ENCODE peak calls at places on chromosomes 6 and 20, in four cellular contexts. One of them, this sample, is unnamed.

GRCh38 chr20:45305262-45305661 is 1.4 kb upstream of the RBPJL start:
- DNase-seq in GM12878: no peak
- DNase-seq in HepG2: no peak
- DNase-seq in K562: no peak
- DNase-seq in this sample: peak

GRCh38 chr6:133646021-133646682 is 242.8 kb upstream of the TCF21 start:
- DNase-seq in HepG2: no peak
- DNase-seq in K562: no peak
- DNase-seq in GM12878: no peak
- DNase-seq in this sample: no peak

GRCh38 chr6:146202570-146202969 is 173.7 kb downstream of the GRM1 start:
- DNase-seq in GM12878: no peak
- DNase-seq in HepG2: no peak
- DNase-seq in K562: no peak
- DNase-seq in this sample: no peak

GRCh38 chr6:84094050-84094435 is 60.5 kb downstream of the MRAP2 start:
- DNase-seq in K562: no peak
- DNase-seq in HepG2: no peak
- DNase-seq in GM12878: no peak
- DNase-seq in this sample: no peak

GRCh38 chr20:58408603-58409246 is 19.7 kb downstream of the VAPB start:
- DNase-seq in HepG2: peak
- DNase-seq in K562: no peak
- DNase-seq in GM12878: no peak
- DNase-seq in this sample: no peak

GRCh38 chr20:1083431-1084080 is 34.8 kb upstream of the PSMF1 start:
- DNase-seq in K562: no peak
- DNase-seq in HepG2: no peak
- DNase-seq in GM12878: peak
- DNase-seq in this sample: no peak

GRCh38 chr6:137903933-137904821 is 37.1 kb downstream of the TNFAIP3 start:
- DNase-seq in GM12878: no peak
- DNase-seq in HepG2: peak
- DNase-seq in K562: peak
- DNase-seq in this sample: no peak

GRCh38 chr6:92753956-92754355 is 665.4 kb downstream of the EPHA7 start:
- DNase-seq in HepG2: no peak
- DNase-seq in GM12878: no peak
- DNase-seq in K562: no peak
- DNase-seq in this sample: no peak

GRCh38 chr20:64228751-64229518 is 26.6 kb upstream of the PCMTD2 start:
- DNase-seq in HepG2: no peak
- DNase-seq in GM12878: no peak
- DNase-seq in K562: no peak
- DNase-seq in this sample: no peak

GRCh38 chr6:82348130-82348529 is 15.5 kb upstream of the TPBG start:
- DNase-seq in K562: peak
- DNase-seq in GM12878: no peak
- DNase-seq in HepG2: no peak
- DNase-seq in this sample: no peak

GRCh38 chr6:133609404-133610270 is 279.3 kb upstream of the TCF21 start:
- DNase-seq in GM12878: no peak
- DNase-seq in HepG2: peak
- DNase-seq in K562: no peak
- DNase-seq in this sample: no peak

GRCh38 chr20:58711266-58712051 is 18.9 kb downstream of the NPEPL1 start:
- DNase-seq in K562: no peak
- DNase-seq in HepG2: no peak
- DNase-seq in GM12878: no peak
- DNase-seq in this sample: no peak

GRCh38 chr6:107690864-107691661 is 133.1 kb downstream of the SCML4 start:
- DNase-seq in GM12878: no peak
- DNase-seq in K562: no peak
- DNase-seq in HepG2: no peak
- DNase-seq in this sample: no peak

GRCh38 chr20:23937303-23938117 is 51.1 kb downstream of the GGTLC1 start:
- DNase-seq in K562: peak
- DNase-seq in GM12878: peak
- DNase-seq in HepG2: peak
- DNase-seq in this sample: peak

GRCh38 chr20:59459586-59459985 is 144.8 kb upstream of the PHACTR3 start:
- DNase-seq in K562: no peak
- DNase-seq in GM12878: no peak
- DNase-seq in HepG2: no peak
- DNase-seq in this sample: no peak

GRCh38 chr20:62571667-62572344 is 70.5 kb upstream of the SLCO4A1 start:
- DNase-seq in HepG2: peak
- DNase-seq in K562: peak
- DNase-seq in GM12878: no peak
- DNase-seq in this sample: peak

GRCh38 chr6:138103876-138104275 is 3.3 kb downstream of the PERP start:
- DNase-seq in HepG2: no peak
- DNase-seq in GM12878: no peak
- DNase-seq in K562: no peak
- DNase-seq in this sample: no peak

GRCh38 chr20:3092611-3093379 is 8.3 kb upstream of the AVP start:
- DNase-seq in K562: no peak
- DNase-seq in GM12878: no peak
- DNase-seq in HepG2: no peak
- DNase-seq in this sample: peak

GRCh38 chr6:50849781-50850180 is 31.1 kb downstream of the TFAP2B start:
- DNase-seq in K562: no peak
- DNase-seq in GM12878: no peak
- DNase-seq in HepG2: no peak
- DNase-seq in this sample: peak

GRCh38 chr6:1952726-1953360 is 292.6 kb downstream of the GMDS start:
- DNase-seq in HepG2: no peak
- DNase-seq in K562: no peak
- DNase-seq in GM12878: no peak
- DNase-seq in this sample: no peak

GRCh38 chr20:600141-600540 is 10.0 kb downstream of the TCF15 start:
- DNase-seq in GM12878: no peak
- DNase-seq in K562: no peak
- DNase-seq in HepG2: no peak
- DNase-seq in this sample: no peak

GRCh38 chr20:57891067-57891466 is 181.3 kb upstream of the PMEPA1 start:
- DNase-seq in K562: no peak
- DNase-seq in GM12878: no peak
- DNase-seq in HepG2: no peak
- DNase-seq in this sample: no peak

GRCh38 chr6:151681426-151682059 is 125.9 kb upstream of the ESR1 start:
- DNase-seq in HepG2: peak
- DNase-seq in GM12878: no peak
- DNase-seq in K562: no peak
- DNase-seq in this sample: no peak

GRCh38 chr6:119240257-119241123 is 109.1 kb downstream of the MAN1A1 start:
- DNase-seq in K562: no peak
- DNase-seq in HepG2: no peak
- DNase-seq in GM12878: no peak
- DNase-seq in this sample: no peak

GRCh38 chr20:63955281-63955845 is 853 bp downstream of the UCKL1 start:
- DNase-seq in K562: peak
- DNase-seq in GM12878: no peak
- DNase-seq in HepG2: peak
- DNase-seq in this sample: peak

DNA sequence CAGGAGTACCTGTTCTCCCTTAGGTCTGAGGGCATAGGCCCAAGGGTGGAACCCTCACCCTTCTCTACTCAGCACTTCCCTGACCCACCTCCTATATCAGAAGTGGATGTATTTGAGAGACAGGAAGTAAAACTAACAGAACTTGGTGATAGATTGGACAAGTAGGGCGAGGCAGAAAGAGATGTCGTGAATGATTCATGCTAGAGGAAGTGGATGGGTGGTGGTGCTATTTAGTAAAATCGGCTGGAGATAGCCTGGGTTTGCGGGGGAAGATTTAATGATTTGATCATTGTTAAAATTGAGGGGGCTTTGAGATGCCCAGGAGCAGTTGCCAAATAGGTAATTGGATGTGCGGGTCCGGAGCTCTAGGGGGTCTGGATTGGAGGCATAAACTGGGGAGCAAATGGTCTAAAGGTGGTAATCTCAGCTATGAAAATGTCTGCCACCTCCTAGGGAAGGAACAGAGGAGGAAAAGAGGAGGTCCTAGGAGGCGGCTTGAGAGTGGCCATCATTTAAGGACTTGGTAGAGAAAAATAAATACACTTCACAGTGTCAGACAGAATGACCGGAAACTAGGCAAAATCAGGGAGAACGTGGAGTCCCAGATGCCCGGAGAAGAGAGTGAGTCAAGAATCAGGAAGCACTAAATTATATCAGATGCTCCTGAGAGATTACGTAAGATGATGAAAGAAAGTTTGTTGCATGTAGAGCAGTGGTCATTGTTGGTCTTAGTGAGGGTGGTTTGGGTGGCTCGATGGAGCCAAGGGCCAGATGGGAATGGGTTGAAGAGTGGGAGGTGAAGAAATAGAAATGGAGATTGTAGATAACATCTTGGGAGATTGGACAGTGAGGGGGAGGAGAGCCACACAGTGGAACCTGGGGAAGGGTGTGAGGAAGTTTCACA is 142.0 kb downstream of the CEP57L1 start:
- DNase-seq in HepG2: no peak
- DNase-seq in K562: peak
- DNase-seq in GM12878: no peak
- DNase-seq in this sample: no peak
- TF ChIP-seq NR2C2 in HepG2: no peak
- TF ChIP-seq NR2C2 in K562: no peak
- TF ChIP-seq NR2C2 in GM12878: no peak
- TF ChIP-seq NR2C2 in this sample: no peak

DNA sequence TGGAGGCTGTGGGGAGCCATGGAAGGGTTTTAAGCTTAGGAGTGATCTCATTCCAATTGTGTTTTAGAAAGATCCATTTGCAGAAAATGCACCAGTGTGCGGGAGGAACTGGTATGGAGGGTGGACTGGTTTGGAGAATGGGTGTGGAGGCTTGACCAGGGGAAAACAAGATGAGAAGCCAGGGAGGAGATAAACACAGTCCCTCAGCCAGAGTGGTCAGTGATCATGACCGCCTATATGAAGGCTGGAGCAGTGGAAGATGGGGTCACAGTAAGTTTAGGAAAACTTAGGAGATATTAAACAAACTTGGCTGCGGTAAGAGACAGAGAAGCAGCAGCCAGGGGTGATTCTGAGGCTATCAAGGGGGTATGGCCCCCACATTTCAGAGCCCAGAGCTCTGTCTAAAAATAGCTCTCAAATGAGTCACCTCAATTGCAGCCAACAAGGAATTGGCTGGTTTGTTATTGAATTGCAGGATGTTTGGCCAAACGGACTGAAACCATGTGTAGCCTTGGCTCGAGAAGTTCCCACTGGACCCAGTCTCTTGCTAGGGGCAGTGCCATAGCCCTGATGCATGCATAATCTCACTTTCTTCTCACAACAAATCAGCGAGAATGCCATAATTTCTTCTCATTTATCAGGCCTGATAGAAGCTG is 159.9 kb upstream of the TOP1 start:
- DNase-seq in GM12878: no peak
- DNase-seq in K562: no peak
- DNase-seq in HepG2: no peak
- DNase-seq in this sample: no peak
- TF ChIP-seq NR2C2 in GM12878: no peak
- TF ChIP-seq NR2C2 in K562: no peak
- TF ChIP-seq NR2C2 in HepG2: no peak
- TF ChIP-seq NR2C2 in this sample: no peak

DNA sequence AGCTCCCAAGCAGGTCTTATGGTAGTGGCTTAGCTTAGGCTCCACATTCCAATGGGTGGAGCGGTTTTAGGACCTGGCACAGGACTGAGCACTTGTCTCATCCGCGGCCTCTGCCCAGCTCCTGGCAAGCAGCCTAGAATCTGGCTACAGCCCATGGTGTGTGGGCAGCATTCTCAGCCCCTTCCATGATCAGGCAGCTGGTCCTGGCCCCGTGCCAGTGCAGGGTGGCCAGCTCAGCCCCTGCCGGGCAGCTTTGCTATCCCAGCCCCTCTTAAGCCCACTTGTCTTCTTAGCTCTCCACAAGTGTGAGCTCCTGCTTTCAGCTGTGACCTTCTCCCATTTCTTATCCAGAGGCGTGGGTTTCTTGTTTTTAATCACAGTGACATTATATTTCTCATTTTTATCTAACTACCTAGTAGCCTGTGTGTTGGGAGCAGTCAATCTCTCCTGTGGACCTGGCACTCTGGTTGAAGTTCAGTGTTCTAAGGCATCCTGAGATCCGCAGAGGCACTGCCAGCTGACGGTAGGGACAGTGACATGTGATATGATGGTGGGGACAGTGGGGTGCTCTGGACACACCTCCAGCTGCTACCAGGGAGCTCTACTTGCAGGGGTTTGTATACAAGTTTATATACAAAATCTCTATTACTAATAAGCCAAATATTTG is 119.9 kb upstream of the PRND start:
- DNase-seq in HepG2: no peak
- DNase-seq in K562: no peak
- DNase-seq in GM12878: no peak
- DNase-seq in this sample: no peak
- TF ChIP-seq NR2C2 in HepG2: no peak
- TF ChIP-seq NR2C2 in K562: no peak
- TF ChIP-seq NR2C2 in GM12878: no peak
- TF ChIP-seq NR2C2 in this sample: no peak

GRCh38 chr6:28725890-28726348 is 197.9 kb downstream of the TRIM27 start:
- DNase-seq in HepG2: peak
- DNase-seq in GM12878: no peak
- DNase-seq in K562: peak
- DNase-seq in this sample: peak
- TF ChIP-seq NR2C2 in HepG2: no peak
- TF ChIP-seq NR2C2 in GM12878: no peak
- TF ChIP-seq NR2C2 in K562: no peak
- TF ChIP-seq NR2C2 in this sample: no peak

DNA sequence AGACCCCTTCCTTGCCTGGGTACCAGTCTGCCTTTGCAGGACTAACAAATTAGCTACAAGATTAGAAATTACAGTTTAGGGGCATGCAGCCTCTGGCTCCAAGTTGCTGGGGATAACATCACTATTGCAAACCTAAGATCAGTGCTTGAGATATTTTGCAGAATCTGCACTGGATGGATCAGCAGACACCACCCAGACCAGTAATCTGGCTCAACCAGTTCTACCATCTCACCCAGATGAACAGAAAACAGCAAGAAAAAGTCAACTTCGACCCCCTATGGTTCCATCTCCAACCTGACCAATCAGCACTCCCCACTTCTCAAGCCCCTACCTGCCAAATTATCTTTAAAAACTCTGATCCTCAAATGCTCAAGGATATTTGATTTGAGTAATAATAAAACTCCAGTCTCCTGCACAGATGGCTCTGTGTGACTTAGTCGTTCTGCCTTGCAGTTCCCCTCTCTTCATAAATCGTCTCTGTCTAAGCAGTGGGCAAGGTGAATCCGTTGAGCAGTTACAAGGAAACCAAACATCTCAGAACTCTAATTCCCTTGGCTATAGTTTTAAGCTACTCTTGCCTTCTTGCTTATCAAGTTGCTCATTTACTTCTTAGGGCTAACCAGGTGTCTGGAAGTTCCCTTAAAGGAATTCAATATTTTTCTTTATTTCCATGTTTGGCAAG is 16.1 kb upstream of the LMBRD1 start:
- DNase-seq in K562: no peak
- DNase-seq in HepG2: no peak
- DNase-seq in GM12878: no peak
- DNase-seq in this sample: no peak
- TF ChIP-seq NR2C2 in K562: no peak
- TF ChIP-seq NR2C2 in HepG2: no peak
- TF ChIP-seq NR2C2 in GM12878: no peak
- TF ChIP-seq NR2C2 in this sample: no peak

This sample was measured in WTC11.